ENCODE peak calls at places on chromosomes 12 and 14, in four cellular contexts. L is GM06990, T is endothelial cell, Y is transverse colon. A is an unnamed sample.

GRCh38 chr12:14418526-14418925 is 53.0 kb downstream of the ATF7IP start:
- DNase-seq in Y (no peak), L (no peak), T (no peak), A (no peak)

GRCh38 chr12:43098766-43099550 is 453.0 kb downstream of the ADAMTS20 start:
- DNase-seq in Y (no peak), L (no peak), T (no peak), A (no peak)

GRCh38 chr12:88684610-88685009 is 104.3 kb upstream of the KITLG start:
- DNase-seq in T (no peak), L (no peak), Y (peak), A (no peak)

GRCh38 chr12:22101749-22102243 is 55.8 kb downstream of the CMAS start:
- DNase-seq in Y (peak), L (peak), T (no peak), A (no peak)

GRCh38 chr12:2801044-2801783 is 6.4 kb downstream of the FKBP4 start:
- DNase-seq in L (no peak), T (no peak), Y (no peak), A (no peak)

GRCh38 chr12:16526693-16527092 is 79.3 kb downstream of the LMO3 start:
- DNase-seq in L (no peak), Y (no peak), T (no peak), A (no peak)

GRCh38 chr14:50477760-50478159 is 54.6 kb downstream of the MAP4K5 start:
- DNase-seq in T (no peak), L (no peak), Y (no peak), A (no peak)

GRCh38 chr14:103711516-103712431 is 3.5 kb downstream of the XRCC3 start:
- DNase-seq in Y (peak), T (no peak), L (no peak), A (no peak)

GRCh38 chr12:1443421-1444141 is 150.8 kb downstream of the FBXL14 start:
- DNase-seq in Y (no peak), L (no peak), T (no peak), A (no peak)

GRCh38 chr12:95611676-95612309 is 60.5 kb upstream of the USP44 start:
- DNase-seq in T (no peak), Y (no peak), L (no peak), A (no peak)

GRCh38 chr12:18135086-18135485 is 45.1 kb upstream of the RERGL start:
- DNase-seq in T (no peak), Y (no peak), L (no peak), A (no peak)
- TF ChIP-seq CTCF in T (no peak), Y (no peak), L (no peak), A (no peak)

DNA sequence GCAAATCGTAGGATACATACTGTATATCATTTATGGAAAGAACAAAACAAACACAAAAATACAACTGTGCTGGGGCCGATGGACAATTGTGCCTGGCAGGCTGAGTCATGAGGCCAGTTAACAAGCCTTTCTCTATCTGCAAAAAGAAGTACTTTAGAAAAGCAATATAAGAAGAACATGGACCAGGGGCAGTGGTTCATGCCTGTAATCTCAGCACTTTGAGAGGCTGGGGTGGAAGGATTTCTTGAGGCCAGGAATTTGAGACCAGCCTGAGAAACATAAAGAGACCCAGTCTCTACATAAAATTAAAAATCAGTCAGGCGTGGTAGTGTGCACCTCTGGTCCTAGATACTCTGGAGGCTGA is 13.8 kb upstream of the CD27 start:
- DNase-seq in T (no peak), L (no peak), Y (no peak), A (no peak)
- TF ChIP-seq CTCF in T (no peak), L (no peak), Y (no peak), A (no peak)

GRCh38 chr14:80585506-80585835 is 356.1 kb downstream of the CEP128 start:
- DNase-seq in Y (no peak), T (no peak), L (no peak), A (no peak)

GRCh38 chr14:80584638-80585505 is 356.7 kb downstream of the CEP128 start:
- DNase-seq in Y (no peak), T (no peak), L (no peak), A (no peak)

GRCh38 chr14:80586116-80586515 is 355.4 kb downstream of the CEP128 start:
- DNase-seq in L (no peak), Y (no peak), T (no peak), A (no peak)

GRCh38 chr14:80587096-80587724 is 354.3 kb downstream of the CEP128 start:
- DNase-seq in L (peak), Y (no peak), T (no peak), A (no peak)
- TF ChIP-seq CTCF in L (peak), Y (peak), T (peak), A (peak)

GRCh38 chr12:82210882-82211281 is 147.3 kb downstream of the CCDC59 start:
- DNase-seq in L (no peak), T (no peak), Y (no peak), A (no peak)
- TF ChIP-seq CTCF in L (no peak), T (no peak), Y (no peak), A (no peak)

DNA sequence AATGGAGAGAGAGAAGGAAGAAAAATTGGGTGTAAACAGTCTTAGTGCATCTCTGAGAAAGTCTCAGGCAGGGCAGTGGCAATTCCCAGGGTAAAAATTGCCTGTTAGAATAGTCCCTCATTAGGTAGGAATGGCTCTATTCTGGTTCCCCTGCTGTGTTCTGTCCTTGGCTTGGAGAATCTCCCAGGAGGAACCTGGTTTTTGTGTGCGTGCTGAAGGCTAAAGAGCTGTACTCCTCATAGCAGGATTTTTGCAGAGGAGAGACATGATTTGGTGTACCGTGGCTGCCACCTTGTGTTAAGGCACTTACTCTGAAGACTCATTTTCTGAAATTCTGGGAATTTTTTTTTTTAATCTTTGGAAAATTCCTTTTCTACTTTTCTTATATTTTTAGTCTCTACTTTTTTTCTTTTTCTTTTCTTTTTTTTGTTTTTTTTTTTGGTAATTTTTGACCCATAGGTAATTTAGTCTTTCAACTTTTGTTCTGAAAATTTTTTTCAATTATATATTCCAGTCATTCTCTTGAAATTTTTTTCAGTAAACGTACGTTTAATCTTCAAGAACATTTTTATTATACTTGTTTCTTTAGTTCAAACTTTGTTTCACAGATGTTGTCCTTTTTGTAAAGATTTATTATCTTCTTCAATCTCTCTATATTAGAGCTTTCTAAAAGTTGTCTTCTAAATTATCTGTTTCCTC is 63.8 kb downstream of the FBXO33 start:
- DNase-seq in Y (peak), T (peak), L (no peak), A (peak)
- TF ChIP-seq CTCF in Y (no peak), T (peak), L (peak), A (peak)

GRCh38 chr14:105248368-105249174 is at the start of gene BTBD6:
- DNase-seq in T (peak), Y (peak), L (peak), A (peak)
- TF ChIP-seq CTCF in T (no peak), Y (no peak), L (no peak), A (no peak)

GRCh38 chr14:73731111-73731510 is 16.9 kb upstream of the PNMA1 start:
- DNase-seq in Y (no peak), T (no peak), L (no peak), A (no peak)
- TF ChIP-seq CTCF in Y (no peak), T (no peak), L (no peak), A (no peak)

GRCh38 chr14:99300190-99300589 is 28.2 kb upstream of the BCL11B start:
- DNase-seq in L (no peak), Y (no peak), T (no peak), A (no peak)

DNA sequence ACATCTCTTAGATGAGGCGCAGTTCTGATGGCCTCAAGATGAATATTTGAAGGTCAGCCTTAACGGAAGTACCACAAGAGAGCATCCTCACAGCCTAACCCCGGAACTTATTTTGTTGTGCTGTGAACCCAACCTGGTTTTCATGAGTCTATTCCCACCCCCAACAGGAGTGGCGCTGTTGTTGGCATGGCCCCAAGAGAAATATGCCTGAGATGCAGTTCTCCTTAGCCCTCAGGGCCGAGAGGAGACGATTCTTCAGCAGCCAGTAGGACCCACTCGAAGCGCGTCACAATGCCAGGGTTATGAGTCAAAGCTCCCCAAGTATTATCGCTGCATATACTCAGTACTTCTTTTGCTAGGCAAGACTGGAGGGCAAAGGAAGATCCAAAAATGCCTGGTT is 24.5 kb upstream of the BCL11B start:
- DNase-seq in T (no peak), Y (no peak), L (no peak), A (no peak)
- TF ChIP-seq CTCF in T (no peak), Y (no peak), L (no peak), A (no peak)